ENCODE peak calls at places on chromosomes 3 and 15, in seven cellular contexts. O is NCI-H510A, E is RWPE2, B is NCI-H2081, Q is mesothelial cell of epicardium, Y is body of pancreas, R is kidney glomerular epithelial cell. C is an unnamed sample.

GRCh38 chr3:12796171-12797123 is at the start of gene CAND2:
- DNase-seq in O (peak), E (no peak), B (peak), Q (peak), Y (peak), R (no peak), C (peak)

GRCh38 chr3:112293368-112294321 is at the start of gene SLC9C1:
- DNase-seq in O (no peak), E (no peak), B (peak), Q (peak), Y (no peak), R (peak), C (peak)

GRCh38 chr15:47466357-47466756 is 250.9 kb upstream of the SEMA6D start:
- DNase-seq in O (no peak), E (no peak), B (peak), Q (no peak), Y (no peak), R (peak), C (no peak)

GRCh38 chr3:5226783-5227182 is 39.3 kb downstream of the EDEM1 start:
- DNase-seq in O (no peak), E (no peak), B (peak), Q (no peak), Y (no peak), R (peak), C (peak)

GRCh38 chr15:70222632-70223031 is 124.9 kb upstream of the TLE3 start:
- DNase-seq in O (no peak), E (no peak), B (no peak), Q (no peak), Y (no peak), R (no peak), C (no peak)

GRCh38 chr15:74901612-74902063 is 5.0 kb downstream of the FAM219B start:
- DNase-seq in O (no peak), E (no peak), B (peak), Q (peak), Y (peak), R (peak), C (peak)

GRCh38 chr3:46496745-46497555 is 826 bp upstream of the RTP3 start:
- DNase-seq in O (no peak), E (no peak), B (no peak), Q (no peak), Y (no peak), R (no peak), C (peak)

GRCh38 chr3:42256135-42256819 is 9.7 kb downstream of the CCK start:
- DNase-seq in O (no peak), E (no peak), B (no peak), Q (no peak), Y (no peak), R (peak), C (no peak)

GRCh38 chr15:78946493-78946892 is 1.6 kb upstream of the CTSH start:
- DNase-seq in O (no peak), E (no peak), B (no peak), Q (no peak), Y (no peak), R (no peak), C (no peak)

GRCh38 chr3:186142556-186142955 is 33.7 kb upstream of the ETV5 start:
- DNase-seq in O (no peak), E (no peak), B (no peak), Q (no peak), Y (no peak), R (no peak), C (no peak)

GRCh38 chr3:134085034-134085775 is 55.5 kb upstream of the SLCO2A1 start:
- DNase-seq in O (no peak), E (no peak), B (no peak), Q (no peak), Y (no peak), R (no peak), C (no peak)

GRCh38 chr3:132536442-132537153 is 60.5 kb upstream of the ACKR4 start:
- DNase-seq in O (no peak), E (no peak), B (no peak), Q (no peak), Y (no peak), R (no peak), C (no peak)